ENCODE peak calls at places on chromosomes 16 and 17, in four cellular contexts. One of them, this sample, is unnamed.

GRCh38 chr16:75244225-75244792 is 7.1 kb downstream of the BCAR1 start:
- DNase-seq in IMR-90: peak; percentile 72
- DNase-seq in body of pancreas: peak; percentile 67
- DNase-seq in WTC11: no peak
- DNase-seq in this sample: no peak

GRCh38 chr17:12422632-12423031 is 243.1 kb upstream of the MYOCD start:
- DNase-seq in IMR-90: no peak
- DNase-seq in WTC11: no peak
- DNase-seq in body of pancreas: peak; percentile 43
- DNase-seq in this sample: no peak

GRCh38 chr16:78571880-78572279 is 472.4 kb downstream of the WWOX start:
- DNase-seq in IMR-90: no peak
- DNase-seq in WTC11: no peak
- DNase-seq in body of pancreas: no peak
- DNase-seq in this sample: no peak

GRCh38 chr17:43479948-43480347 is 3.8 kb upstream of the DHX8 start:
- DNase-seq in WTC11: no peak
- DNase-seq in IMR-90: no peak
- DNase-seq in body of pancreas: no peak
- DNase-seq in this sample: no peak

GRCh38 chr16:54175169-54175551 is 111.4 kb downstream of the IRX3 start:
- DNase-seq in WTC11: no peak
- DNase-seq in body of pancreas: no peak
- DNase-seq in IMR-90: no peak
- DNase-seq in this sample: no peak

GRCh38 chr17:78883090-78883532 is 19.9 kb downstream of the CEP295NL start:
- DNase-seq in body of pancreas: peak; percentile 71
- DNase-seq in WTC11: no peak
- DNase-seq in IMR-90: peak; percentile 75
- DNase-seq in this sample: peak; percentile 82

GRCh38 chr16:89383095-89384003 is 107.0 kb downstream of the ANKRD11 start:
- DNase-seq in body of pancreas: peak; percentile 78
- DNase-seq in IMR-90: peak; percentile 47
- DNase-seq in WTC11: peak; percentile 45
- DNase-seq in this sample: peak; percentile 53

GRCh38 chr17:4101127-4101798 is 41.6 kb downstream of the ZZEF1 start:
- DNase-seq in WTC11: no peak
- DNase-seq in body of pancreas: no peak
- DNase-seq in IMR-90: peak; percentile 40
- DNase-seq in this sample: no peak

GRCh38 chr16:81702506-81702905 is 76.6 kb upstream of the PLCG2 start:
- DNase-seq in body of pancreas: no peak
- DNase-seq in IMR-90: no peak
- DNase-seq in WTC11: no peak
- DNase-seq in this sample: peak; percentile 17

GRCh38 chr17:70208825-70209555 is 39.7 kb downstream of the KCNJ2 start:
- DNase-seq in IMR-90: no peak
- DNase-seq in WTC11: no peak
- DNase-seq in body of pancreas: no peak
- DNase-seq in this sample: no peak

GRCh38 chr17:38601539-38602351 is 4.0 kb downstream of the SRCIN1 start:
- DNase-seq in body of pancreas: no peak
- DNase-seq in WTC11: peak; percentile 57
- DNase-seq in IMR-90: no peak
- DNase-seq in this sample: no peak

GRCh38 chr17:2259769-2260536 is 43.6 kb downstream of the SMG6 start:
- DNase-seq in WTC11: no peak
- DNase-seq in IMR-90: peak; percentile 81
- DNase-seq in body of pancreas: no peak
- DNase-seq in this sample: no peak

GRCh38 chr17:39027037-39027436 is 59.8 kb upstream of the FBXO47 start:
- DNase-seq in body of pancreas: peak; percentile 91
- DNase-seq in IMR-90: no peak
- DNase-seq in WTC11: peak; percentile 72
- DNase-seq in this sample: peak; percentile 58

GRCh38 chr17:79923974-79924638 is 84.9 kb upstream of the CBX4 start:
- DNase-seq in IMR-90: peak; percentile 12
- DNase-seq in body of pancreas: no peak
- DNase-seq in WTC11: peak; percentile 97
- DNase-seq in this sample: no peak

GRCh38 chr17:73899839-73900238 is 255.6 kb upstream of the SDK2 start:
- DNase-seq in IMR-90: no peak
- DNase-seq in body of pancreas: no peak
- DNase-seq in WTC11: no peak
- DNase-seq in this sample: no peak

GRCh38 chr17:73900516-73900915 is 256.3 kb upstream of the SDK2 start:
- DNase-seq in WTC11: no peak
- DNase-seq in body of pancreas: no peak
- DNase-seq in IMR-90: no peak
- DNase-seq in this sample: no peak

GRCh38 chr17:73901249-73901648 is 257.0 kb upstream of the SDK2 start:
- DNase-seq in body of pancreas: no peak
- DNase-seq in WTC11: no peak
- DNase-seq in IMR-90: no peak
- DNase-seq in this sample: no peak

GRCh38 chr17:73902416-73903181 is 258.4 kb upstream of the SDK2 start:
- DNase-seq in IMR-90: no peak
- DNase-seq in WTC11: peak; percentile 45
- DNase-seq in body of pancreas: peak; percentile 25
- DNase-seq in this sample: no peak

GRCh38 chr17:73901661-73902415 is 257.6 kb upstream of the SDK2 start:
- DNase-seq in body of pancreas: peak; percentile 34
- DNase-seq in IMR-90: no peak
- DNase-seq in WTC11: peak; percentile 65
- DNase-seq in this sample: peak; percentile 90
- TF ChIP-seq CTCF in body of pancreas: no peak
- TF ChIP-seq CTCF in IMR-90: no peak
- TF ChIP-seq CTCF in WTC11: no peak
- TF ChIP-seq CTCF in this sample: no peak

DNA sequence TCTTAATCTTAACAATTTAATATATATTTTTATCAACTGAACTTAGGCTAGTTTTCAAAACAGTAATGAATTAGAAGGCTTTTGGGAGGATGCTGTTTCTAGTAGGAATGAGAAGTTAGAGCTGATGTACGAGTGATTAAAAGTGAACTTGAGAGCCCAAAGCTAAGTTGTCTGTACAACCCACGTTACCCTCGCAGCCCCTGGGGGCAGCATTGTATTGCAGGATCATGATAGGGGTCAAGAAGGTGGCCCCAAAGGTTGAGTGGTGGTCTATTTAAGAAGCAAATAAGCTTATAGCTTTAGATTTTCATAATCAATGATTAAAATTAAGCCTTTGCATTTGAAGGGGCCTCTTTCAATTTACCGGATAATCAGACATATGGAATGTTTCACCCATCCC is 33.7 kb upstream of the ALDH3A2 start:
- DNase-seq in body of pancreas: no peak
- DNase-seq in WTC11: no peak
- DNase-seq in IMR-90: no peak
- DNase-seq in this sample: no peak
- TF ChIP-seq CTCF in body of pancreas: no peak
- TF ChIP-seq CTCF in WTC11: no peak
- TF ChIP-seq CTCF in IMR-90: no peak
- TF ChIP-seq CTCF in this sample: no peak

DNA sequence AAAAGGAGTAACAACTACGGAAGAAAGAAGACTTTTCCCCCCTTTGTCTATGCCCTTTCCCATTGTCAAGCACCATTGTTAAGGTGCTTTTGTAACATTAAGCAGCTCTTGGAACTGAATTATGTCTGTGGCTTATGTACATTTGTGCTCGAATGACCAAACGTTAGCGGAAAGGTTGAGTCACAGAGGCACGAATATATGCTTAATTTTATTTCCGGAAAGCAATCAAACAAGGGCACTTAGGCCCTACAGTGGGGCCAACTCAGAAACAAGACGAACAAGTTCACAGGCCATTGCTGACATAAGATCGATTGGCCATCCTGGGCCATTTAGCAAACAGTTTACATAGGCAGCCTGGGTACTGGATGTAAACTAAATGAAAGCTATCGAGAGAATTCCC is 109.6 kb downstream of the ANKFN1 start:
- DNase-seq in body of pancreas: peak; percentile 9
- DNase-seq in WTC11: no peak
- DNase-seq in IMR-90: peak; percentile 7
- DNase-seq in this sample: no peak
- TF ChIP-seq CTCF in body of pancreas: no peak
- TF ChIP-seq CTCF in WTC11: no peak
- TF ChIP-seq CTCF in IMR-90: no peak
- TF ChIP-seq CTCF in this sample: no peak

DNA sequence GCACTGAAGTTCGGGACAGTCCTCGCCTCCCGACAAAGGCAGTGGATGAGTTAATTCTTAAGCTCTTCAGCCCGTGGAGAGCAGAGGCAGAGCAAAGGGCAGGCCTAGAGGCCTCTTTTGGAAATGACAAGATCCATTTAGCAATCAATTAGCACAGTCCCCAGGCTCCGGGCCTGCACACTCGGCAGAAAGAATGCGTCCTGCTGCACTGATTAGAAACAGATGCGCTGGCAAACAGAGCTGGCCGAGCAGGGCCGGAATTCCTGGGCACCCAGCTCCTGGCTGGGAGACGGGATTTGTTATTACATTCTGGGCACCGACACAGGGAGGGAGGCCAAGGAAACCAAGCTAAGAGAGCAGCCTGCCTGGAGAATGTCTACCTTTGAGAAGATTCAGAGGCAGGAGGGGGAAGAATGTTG is 162.9 kb downstream of the COPRS start:
- DNase-seq in IMR-90: peak; percentile 88
- DNase-seq in body of pancreas: peak; percentile 71
- DNase-seq in WTC11: peak; percentile 23
- DNase-seq in this sample: no peak
- TF ChIP-seq CTCF in IMR-90: no peak
- TF ChIP-seq CTCF in body of pancreas: no peak
- TF ChIP-seq CTCF in WTC11: no peak
- TF ChIP-seq CTCF in this sample: no peak

DNA sequence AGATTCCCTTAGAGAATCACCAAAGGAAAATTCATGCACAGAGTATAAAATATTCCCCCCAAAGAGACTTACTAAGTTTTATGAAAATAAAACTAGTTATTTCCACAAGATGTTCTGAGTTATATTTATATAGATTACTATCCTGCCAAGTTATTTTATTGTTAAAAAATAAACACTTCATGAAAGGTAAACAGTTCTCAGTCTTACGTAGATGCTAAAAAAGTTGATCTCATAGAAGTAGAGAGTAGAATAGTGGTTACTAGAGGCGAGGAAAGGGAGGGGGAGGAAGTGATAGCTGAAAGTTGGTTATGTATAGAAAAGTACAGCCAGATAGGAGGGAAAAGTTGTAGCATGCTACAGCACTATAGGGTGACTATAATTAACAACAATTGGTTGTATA is 65.2 kb downstream of the USP32 start:
- DNase-seq in body of pancreas: no peak
- DNase-seq in IMR-90: peak; percentile 2
- DNase-seq in WTC11: no peak
- DNase-seq in this sample: no peak
- TF ChIP-seq CTCF in body of pancreas: no peak
- TF ChIP-seq CTCF in IMR-90: no peak
- TF ChIP-seq CTCF in WTC11: no peak
- TF ChIP-seq CTCF in this sample: no peak

DNA sequence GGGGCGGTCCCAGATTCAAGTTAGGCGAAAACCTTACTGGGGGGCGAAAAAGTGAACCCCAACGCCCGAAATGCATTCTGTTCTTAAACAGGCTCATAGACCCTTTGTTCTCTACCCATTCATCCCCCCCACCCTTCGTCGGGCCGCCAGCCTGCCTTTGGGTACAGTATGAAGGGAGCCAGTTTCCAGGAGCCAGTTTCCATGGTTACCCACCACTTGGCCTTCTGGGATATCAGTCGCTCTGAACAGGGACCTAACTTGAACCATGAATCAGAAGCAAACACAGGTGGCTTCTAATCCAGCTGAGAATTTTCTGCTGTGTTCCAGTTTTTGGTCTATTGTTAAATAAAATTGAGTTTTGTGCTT is 532 bp downstream of the DHX40 start:
- DNase-seq in body of pancreas: peak; percentile 83
- DNase-seq in WTC11: peak; percentile 50
- DNase-seq in IMR-90: peak; percentile 86
- DNase-seq in this sample: peak; percentile 43
- TF ChIP-seq CTCF in body of pancreas: no peak
- TF ChIP-seq CTCF in WTC11: no peak
- TF ChIP-seq CTCF in IMR-90: no peak
- TF ChIP-seq CTCF in this sample: no peak

DNA sequence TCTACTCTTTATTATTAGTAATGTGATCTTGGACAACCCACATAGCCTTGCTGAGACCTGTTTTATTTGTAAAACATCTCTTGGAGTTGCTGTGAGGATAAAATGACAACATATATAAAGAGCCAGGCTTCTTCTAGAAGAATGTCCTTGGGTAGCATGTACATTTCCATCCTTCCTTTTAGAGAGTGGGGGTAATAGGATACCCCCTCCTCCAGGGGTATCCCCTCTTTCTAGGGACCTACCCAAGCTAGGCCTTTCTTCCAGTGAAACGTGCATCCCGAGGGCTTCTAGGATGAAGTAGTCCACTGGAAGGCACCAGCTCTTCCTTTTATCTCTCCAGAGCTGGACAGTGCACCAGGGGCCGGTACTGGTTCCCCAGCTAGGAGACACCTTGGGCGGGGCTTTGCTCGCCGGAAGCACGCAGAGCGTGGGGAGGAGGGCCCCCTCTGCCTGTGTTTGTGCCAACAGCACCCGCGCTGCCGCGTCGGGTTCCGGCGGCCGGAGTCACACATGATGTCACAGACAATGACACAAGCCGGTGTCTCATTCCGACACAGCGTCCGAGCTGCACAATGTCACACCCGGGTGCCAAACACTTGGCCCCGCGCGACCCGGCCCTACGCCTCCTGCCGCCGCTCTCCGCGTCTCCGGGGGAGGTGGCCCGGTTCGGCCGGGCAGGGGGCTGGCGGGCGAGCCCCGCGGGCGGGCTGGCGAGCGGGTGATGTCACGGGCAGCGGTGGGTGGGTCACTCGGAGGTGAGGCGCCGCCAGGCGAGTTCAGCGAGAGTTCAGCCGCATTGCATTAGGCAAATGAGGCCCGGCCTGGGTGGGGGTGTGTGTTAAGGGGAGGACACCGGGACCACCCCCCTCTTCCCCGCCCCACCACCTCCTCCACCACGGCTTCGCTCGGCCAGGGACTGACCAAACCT is 23.4 kb downstream of the GJD3 start:
- DNase-seq in body of pancreas: peak; percentile 86
- DNase-seq in WTC11: peak; percentile 90
- DNase-seq in IMR-90: peak; percentile 73
- DNase-seq in this sample: peak; percentile 95
- TF ChIP-seq CTCF in body of pancreas: peak; percentile 14
- TF ChIP-seq CTCF in WTC11: no peak
- TF ChIP-seq CTCF in IMR-90: no peak
- TF ChIP-seq CTCF in this sample: no peak

This sample was measured in left lung.